ENCODE peak calls at places on chromosome 13, in ten cellular contexts. H is Panc1; B is K562; R is CD4-positive, alpha-beta memory T cell; T is lower lobe of right lung; G is uterus; X is right cardiac atrium; V is PC-9; F is brain microvascular endothelial cell; Y is PC-3. Q is an unnamed sample.

GRCh38 chr13:68350554-68350953 is 1120.4 kb upstream of the PCDH9 start:
- DNase-seq in H (no peak), B (no peak), R (no peak), T (no peak), G (no peak), X (no peak), V (no peak), F (no peak), Y (no peak), Q (no peak)

GRCh38 chr13:110617326-110618072 is 2.2 kb downstream of the NAXD start:
- DNase-seq in H (no peak), B (peak), R (no peak), T (no peak), G (peak), X (no peak), V (no peak), F (peak), Y (no peak), Q (peak)

GRCh38 chr13:75839418-75839817 is 203.3 kb downstream of the LMO7 start:
- DNase-seq in H (no peak), B (no peak), R (no peak), T (no peak), G (no peak), X (no peak), V (no peak), F (no peak), Y (no peak), Q (no peak)

GRCh38 chr13:76570485-76570884 is 315.7 kb downstream of the KCTD12 start:
- DNase-seq in H (no peak), B (no peak), R (no peak), T (no peak), G (no peak), X (no peak), V (no peak), F (no peak), Y (no peak), Q (no peak)

GRCh38 chr13:79481685-79482052 is 714 bp downstream of the NDFIP2 start:
- DNase-seq in H (no peak), B (peak), R (no peak), T (no peak), G (no peak), X (no peak), V (peak), F (no peak), Y (peak), Q (no peak)

GRCh38 chr13:23541221-23541620 is 29.0 kb upstream of the TNFRSF19 start:
- DNase-seq in H (no peak), B (no peak), R (no peak), T (no peak), G (no peak), X (no peak), V (no peak), F (no peak), Y (peak), Q (no peak)

GRCh38 chr13:75405976-75406703 is 75.8 kb downstream of the TBC1D4 start:
- DNase-seq in H (no peak), B (no peak), R (no peak), T (no peak), G (no peak), X (no peak), V (no peak), F (no peak), Y (no peak), Q (no peak)

GRCh38 chr13:44969858-44970484 is 19.3 kb downstream of the NUFIP1 start:
- DNase-seq in H (no peak), B (no peak), R (peak), T (no peak), G (no peak), X (no peak), V (peak), F (peak), Y (peak), Q (no peak)

GRCh38 chr13:94249512-94249911 is 230.0 kb downstream of the DCT start:
- DNase-seq in H (no peak), B (no peak), R (no peak), T (no peak), G (no peak), X (no peak), V (peak), F (peak), Y (peak), Q (no peak)

GRCh38 chr13:94382520-94382919 is 97.0 kb downstream of the DCT start:
- DNase-seq in H (no peak), B (no peak), R (no peak), T (no peak), G (no peak), X (no peak), V (no peak), F (no peak), Y (no peak), Q (no peak)

GRCh38 chr13:22039961-22040360 is 369.1 kb downstream of the FGF9 start:
- DNase-seq in H (no peak), B (no peak), R (no peak), T (no peak), G (no peak), X (no peak), V (no peak), F (no peak), Y (no peak), Q (no peak)

GRCh38 chr13:50493683-50494082 is 349.8 kb downstream of the DLEU7 start:
- DNase-seq in H (no peak), B (no peak), R (no peak), T (no peak), G (no peak), X (no peak), V (no peak), F (no peak), Y (no peak), Q (no peak)

GRCh38 chr13:43154083-43154739 is 130.8 kb downstream of the DNAJC15 start:
- DNase-seq in H (no peak), B (no peak), R (no peak), T (no peak), G (no peak), X (no peak), V (no peak), F (no peak), Y (peak), Q (no peak)

GRCh38 chr13:20828540-20829364 is 55.0 kb upstream of the EEF1AKMT1 start:
- DNase-seq in H (no peak), B (no peak), R (peak), T (no peak), G (peak), X (no peak), V (no peak), F (no peak), Y (peak), Q (no peak)

GRCh38 chr13:24161980-24162517 is 1.5 kb downstream of the SPATA13 start:
- DNase-seq in H (no peak), B (no peak), R (no peak), T (no peak), G (no peak), X (no peak), V (peak), F (no peak), Y (peak), Q (no peak)

GRCh38 chr13:40539954-40540706 is 126.3 kb downstream of the FOXO1 start:
- DNase-seq in H (peak), B (no peak), R (no peak), T (no peak), G (no peak), X (no peak), V (peak), F (peak), Y (peak), Q (no peak)

GRCh38 chr13:25699056-25699455 is 327.3 kb downstream of the ATP8A2 start:
- DNase-seq in H (no peak), B (no peak), R (no peak), T (no peak), G (no peak), X (no peak), V (no peak), F (peak), Y (no peak), Q (no peak)

GRCh38 chr13:97333983-97334382 is 100.0 kb upstream of the RAP2A start:
- DNase-seq in H (no peak), B (no peak), R (no peak), T (no peak), G (no peak), X (no peak), V (no peak), F (no peak), Y (no peak), Q (no peak)

GRCh38 chr13:20616059-20616797 is 49.3 kb downstream of the IFT88 start:
- DNase-seq in H (peak), B (no peak), R (no peak), T (no peak), G (no peak), X (no peak), V (peak), F (peak), Y (peak), Q (no peak)

GRCh38 chr13:95124959-95125358 is 176.3 kb downstream of the ABCC4 start:
- DNase-seq in H (no peak), B (no peak), R (no peak), T (no peak), G (no peak), X (no peak), V (no peak), F (no peak), Y (peak), Q (no peak)

GRCh38 chr13:66673401-66673800 is 556.7 kb downstream of the PCDH9 start:
- DNase-seq in H (no peak), B (no peak), R (no peak), T (no peak), G (no peak), X (no peak), V (no peak), F (peak), Y (no peak), Q (no peak)

GRCh38 chr13:98103942-98104880 is 38.7 kb upstream of the FARP1 start:
- DNase-seq in H (no peak), B (peak), R (no peak), T (no peak), G (no peak), X (no peak), V (no peak), F (no peak), Y (peak), Q (no peak)

GRCh38 chr13:110306340-110306959 is 507 bp downstream of the COL4A1 start:
- DNase-seq in H (no peak), B (no peak), R (no peak), T (no peak), G (peak), X (peak), V (no peak), F (no peak), Y (no peak), Q (peak)

GRCh38 chr13:41127746-41128145 is 4.9 kb downstream of the KBTBD6 start:
- DNase-seq in H (no peak), B (no peak), R (no peak), T (no peak), G (no peak), X (no peak), V (no peak), F (no peak), Y (no peak), Q (no peak)

GRCh38 chr13:37667631-37668161 is 69.1 kb upstream of the POSTN start:
- DNase-seq in H (no peak), B (no peak), R (no peak), T (no peak), G (no peak), X (no peak), V (no peak), F (no peak), Y (no peak), Q (no peak)

GRCh38 chr13:37657134-37657533 is 58.6 kb upstream of the POSTN start:
- DNase-seq in H (no peak), B (no peak), R (no peak), T (no peak), G (no peak), X (no peak), V (no peak), F (peak), Y (peak), Q (no peak)

GRCh38 chr13:37666036-37666435 is 67.5 kb upstream of the POSTN start:
- DNase-seq in H (no peak), B (no peak), R (no peak), T (no peak), G (no peak), X (no peak), V (no peak), F (no peak), Y (no peak), Q (no peak)

DNA sequence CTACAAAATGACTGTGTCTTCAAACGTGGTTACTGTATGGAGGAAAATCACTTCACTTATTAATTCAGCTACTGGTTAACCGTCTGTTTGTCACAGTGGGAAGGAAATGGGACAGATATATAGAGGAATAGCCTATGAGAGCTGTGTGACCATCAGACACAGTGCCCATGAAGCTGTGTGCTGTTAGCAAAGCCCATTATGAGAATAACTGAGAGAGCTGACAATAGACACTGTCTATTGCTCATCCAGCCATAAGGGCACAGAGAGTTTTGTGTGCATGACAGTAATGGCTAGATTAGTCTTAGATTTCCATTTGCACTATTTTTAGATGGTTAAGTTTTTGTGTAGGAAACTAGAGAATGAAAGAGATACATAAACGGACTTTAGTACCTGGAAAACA is 64.1 kb upstream of the POSTN start:
- DNase-seq in H (no peak), B (no peak), R (no peak), T (no peak), G (no peak), X (no peak), V (no peak), F (no peak), Y (no peak), Q (no peak)
- H3K27ac ChIP-seq in H (no peak), B (no peak), R (no peak), T (no peak), G (no peak), X (no peak), V (no peak), F (no peak), Y (no peak), Q (no peak)

DNA sequence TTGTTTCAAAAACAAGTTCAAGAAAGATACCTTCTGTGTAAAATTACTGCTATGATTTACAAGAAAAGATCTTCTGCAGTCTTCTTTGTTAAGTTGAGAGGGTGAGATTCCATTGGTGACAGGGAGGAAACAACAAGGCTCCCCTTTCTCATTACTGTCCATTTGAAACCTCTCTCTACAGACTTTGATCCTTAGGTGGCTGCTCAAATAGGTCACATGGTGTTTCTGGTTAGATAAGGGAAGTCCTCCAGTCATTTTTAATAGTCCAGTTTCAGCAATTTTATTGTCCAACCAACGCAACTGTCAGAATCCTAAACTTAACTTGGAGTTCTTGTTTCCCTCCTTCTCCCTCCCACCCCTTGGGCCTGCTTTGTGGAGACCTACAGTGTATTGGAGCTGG is 390.4 kb downstream of the EFNB2 start:
- DNase-seq in H (no peak), B (no peak), R (no peak), T (no peak), G (no peak), X (no peak), V (no peak), F (no peak), Y (no peak), Q (no peak)
- H3K27ac ChIP-seq in H (no peak), B (no peak), R (no peak), T (peak), G (no peak), X (no peak), V (peak), F (no peak), Y (peak), Q (no peak)

GRCh38 chr13:99660101-99660500 is 158.8 kb downstream of the TM9SF2 start:
- DNase-seq in H (no peak), B (no peak), R (no peak), T (no peak), G (no peak), X (no peak), V (no peak), F (no peak), Y (no peak), Q (no peak)
- H3K27ac ChIP-seq in H (no peak), B (no peak), R (peak), T (no peak), G (no peak), X (no peak), V (no peak), F (no peak), Y (no peak), Q (no peak)

GRCh38 chr13:31067416-31068118 is 94.1 kb downstream of the HSPH1 start:
- DNase-seq in H (no peak), B (no peak), R (no peak), T (no peak), G (peak), X (no peak), V (no peak), F (peak), Y (peak), Q (no peak)
- H3K27ac ChIP-seq in H (no peak), B (no peak), R (no peak), T (no peak), G (peak), X (no peak), V (no peak), F (no peak), Y (no peak), Q (no peak)

GRCh38 chr13:99463998-99464397 is 37.3 kb upstream of the TM9SF2 start:
- DNase-seq in H (no peak), B (no peak), R (no peak), T (no peak), G (no peak), X (no peak), V (no peak), F (no peak), Y (no peak), Q (no peak)

GRCh38 chr13:99464441-99464949 is 36.8 kb upstream of the TM9SF2 start:
- DNase-seq in H (no peak), B (no peak), R (peak), T (no peak), G (no peak), X (no peak), V (no peak), F (no peak), Y (no peak), Q (no peak)

GRCh38 chr13:99454518-99455183 is 46.6 kb upstream of the TM9SF2 start:
- DNase-seq in H (no peak), B (no peak), R (no peak), T (no peak), G (no peak), X (no peak), V (no peak), F (no peak), Y (no peak), Q (no peak)

DNA sequence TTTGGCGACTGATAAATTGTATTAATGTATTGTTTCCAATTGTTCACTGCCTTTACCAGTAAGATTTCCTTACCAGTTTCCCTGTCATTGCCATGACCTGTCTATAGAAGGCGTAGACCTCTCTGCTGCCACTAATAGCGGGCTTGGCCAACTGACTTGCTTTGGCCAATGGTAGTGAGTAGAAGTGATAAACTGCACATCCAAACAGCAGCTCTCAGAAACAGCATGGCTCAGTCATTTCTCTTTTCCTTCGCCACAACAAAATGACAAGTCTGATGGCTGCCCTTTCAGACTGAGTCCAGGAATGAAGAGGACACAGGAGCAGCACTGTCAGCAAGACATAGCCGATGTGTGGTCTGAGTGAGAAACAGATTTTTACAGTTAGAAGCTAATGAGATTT is 42.2 kb upstream of the TM9SF2 start:
- DNase-seq in H (no peak), B (peak), R (no peak), T (no peak), G (no peak), X (no peak), V (no peak), F (no peak), Y (no peak), Q (no peak)
- H3K27ac ChIP-seq in H (no peak), B (no peak), R (no peak), T (no peak), G (no peak), X (no peak), V (no peak), F (no peak), Y (no peak), Q (no peak)

DNA sequence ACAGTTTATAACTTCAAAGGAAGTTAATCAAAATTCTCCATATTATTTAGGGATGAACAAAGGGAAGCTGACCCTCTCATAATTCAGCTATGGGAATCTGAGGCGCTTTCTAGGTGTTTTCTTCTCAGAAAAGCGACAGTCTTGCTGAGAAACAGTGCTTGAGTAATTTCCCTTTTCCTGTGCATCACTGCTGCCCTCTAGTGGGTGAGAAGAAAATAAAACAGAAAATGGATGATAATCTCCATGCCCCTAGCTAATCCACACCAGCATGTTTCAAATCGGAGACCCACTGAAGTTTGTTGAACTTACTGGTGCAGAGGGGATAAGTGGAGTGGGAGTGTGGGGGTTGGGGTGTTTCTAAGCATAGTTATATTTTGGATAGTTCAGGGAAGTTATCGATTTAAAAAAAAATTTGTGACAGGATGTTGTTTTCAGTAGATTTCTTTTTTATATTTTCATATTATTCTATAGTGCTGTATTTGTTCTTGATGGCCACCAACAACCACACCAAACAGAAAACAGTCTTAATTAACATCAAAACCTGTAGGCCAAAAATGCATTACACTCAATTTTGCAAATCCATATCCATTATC is 21.4 kb downstream of the LCP1 start:
- DNase-seq in H (peak), B (peak), R (peak), T (no peak), G (no peak), X (no peak), V (no peak), F (peak), Y (peak), Q (no peak)
- H3K27ac ChIP-seq in H (no peak), B (no peak), R (peak), T (no peak), G (no peak), X (no peak), V (no peak), F (no peak), Y (no peak), Q (no peak)

GRCh38 chr13:114027046-114027760 is 53.3 kb upstream of the C13orf46 start:
- DNase-seq in H (no peak), B (no peak), R (no peak), T (no peak), G (no peak), X (peak), V (no peak), F (no peak), Y (no peak), Q (no peak)
- H3K27ac ChIP-seq in H (no peak), B (no peak), R (no peak), T (peak), G (peak), X (no peak), V (no peak), F (peak), Y (no peak), Q (peak)

GRCh38 chr13:62212246-62212645 is 796.6 kb upstream of the PCDH20 start:
- DNase-seq in H (no peak), B (no peak), R (no peak), T (no peak), G (no peak), X (no peak), V (no peak), F (no peak), Y (no peak), Q (no peak)
- H3K27ac ChIP-seq in H (no peak), B (no peak), R (no peak), T (no peak), G (no peak), X (no peak), V (no peak), F (no peak), Y (no peak), Q (no peak)

DNA sequence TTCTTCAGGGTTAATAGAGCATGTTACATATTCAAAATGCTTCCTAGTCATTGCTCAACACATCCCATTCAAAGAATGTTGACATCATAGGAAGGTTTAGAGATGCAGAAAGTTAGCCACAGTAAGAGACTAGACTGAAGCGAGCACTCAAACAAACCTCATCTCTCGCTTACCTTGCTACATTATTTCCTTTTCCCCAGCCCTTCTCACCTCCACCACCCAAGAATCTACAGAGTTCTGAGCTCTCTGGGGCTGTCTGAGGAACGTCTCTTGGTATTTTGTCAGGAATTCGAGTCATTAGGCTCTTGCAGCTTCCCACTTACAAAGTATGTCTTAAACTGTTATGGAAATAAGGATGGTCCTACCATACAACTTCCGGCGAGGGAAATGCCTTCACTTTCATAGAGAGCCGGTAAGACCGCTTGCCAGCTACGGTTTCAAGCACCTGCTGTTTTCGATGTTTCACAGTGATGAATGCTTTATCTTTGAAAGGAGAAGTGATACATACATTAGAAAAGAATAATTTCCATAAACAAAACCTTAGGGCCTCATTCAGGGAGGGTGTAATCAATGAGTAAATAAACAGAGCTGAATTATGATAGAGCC is 65.1 kb downstream of the FLT1 start:
- DNase-seq in H (no peak), B (no peak), R (no peak), T (no peak), G (no peak), X (no peak), V (no peak), F (no peak), Y (no peak), Q (no peak)
- H3K27ac ChIP-seq in H (no peak), B (no peak), R (no peak), T (no peak), G (no peak), X (no peak), V (no peak), F (no peak), Y (no peak), Q (no peak)